ENCODE peak calls at places on chromosomes 16 and 17, in ten cellular contexts. H is uterus; L is cardiac fibroblast; A is RWPE2; X is activated naive CD8-positive, alpha-beta T cell treated with anti-CD3 and anti-CD28 coated beads, Interleukin-2, amount 50 U/mL, for 16 hours; W is stimulated activated CD8-positive, alpha-beta memory T cell treated with anti-CD3 and anti-CD28 coated beads, Interleukin-4, amount 100 ng/mL, for 1 hour; V is body of pancreas; Y is CD4-positive, alpha-beta memory T cell; R is spleen; K is EL. E is an unnamed sample.

GRCh38 chr17:50800196-50800700 is 32.9 kb upstream of the ANKRD40CL start:
- DNase-seq in H (no peak), L (no peak), A (no peak), X (no peak), W (no peak), V (no peak), Y (no peak), R (no peak), K (no peak), E (no peak)

GRCh38 chr17:44707755-44708400 is 587 bp upstream of the DBF4B start:
- DNase-seq in H (no peak), L (peak), A (no peak), X (no peak), W (no peak), V (no peak), Y (no peak), R (no peak), K (no peak), E (no peak)

GRCh38 chr16:75203667-75204409 is 3.1 kb downstream of the CTRB2 start:
- DNase-seq in H (no peak), L (no peak), A (peak), X (no peak), W (no peak), V (peak), Y (no peak), R (peak), K (no peak), E (no peak)

GRCh38 chr16:56614549-56614991 is 6.2 kb downstream of the MT2A start:
- DNase-seq in H (no peak), L (no peak), A (no peak), X (no peak), W (no peak), V (no peak), Y (no peak), R (no peak), K (peak), E (peak)

GRCh38 chr16:57422026-57422944 is 17.7 kb downstream of the CCL17 start:
- DNase-seq in H (peak), L (peak), A (no peak), X (no peak), W (no peak), V (peak), Y (no peak), R (no peak), K (peak), E (peak)

GRCh38 chr16:65572156-65572555 is 450.3 kb upstream of the CDH11 start:
- DNase-seq in H (no peak), L (peak), A (no peak), X (no peak), W (no peak), V (no peak), Y (no peak), R (no peak), K (peak), E (peak)

GRCh38 chr17:58590377-58590776 is 75.9 kb upstream of the MTMR4 start:
- DNase-seq in H (no peak), L (no peak), A (no peak), X (no peak), W (no peak), V (no peak), Y (no peak), R (no peak), K (no peak), E (no peak)

GRCh38 chr16:3646348-3646920 is 8.1 kb upstream of the DNASE1 start:
- DNase-seq in H (no peak), L (no peak), A (no peak), X (no peak), W (no peak), V (peak), Y (no peak), R (peak), K (no peak), E (peak)

GRCh38 chr17:78122221-78122990 is 6.1 kb downstream of the TMC6 start:
- DNase-seq in H (no peak), L (no peak), A (no peak), X (no peak), W (no peak), V (no peak), Y (peak), R (peak), K (no peak), E (no peak)

GRCh38 chr17:71993363-71993762 is 127.5 kb upstream of the SOX9 start:
- DNase-seq in H (no peak), L (no peak), A (no peak), X (no peak), W (no peak), V (no peak), Y (no peak), R (no peak), K (no peak), E (no peak)

GRCh38 chr16:89360760-89361435 is 129.5 kb downstream of the ANKRD11 start:
- DNase-seq in H (no peak), L (no peak), A (no peak), X (peak), W (peak), V (no peak), Y (peak), R (peak), K (no peak), E (no peak)

GRCh38 chr17:45784583-45785372 is 658 bp downstream of the CRHR1 start:
- DNase-seq in H (no peak), L (peak), A (no peak), X (no peak), W (no peak), V (peak), Y (peak), R (peak), K (peak), E (peak)

GRCh38 chr17:39653662-39654331 is 11.4 kb upstream of the TCAP start:
- DNase-seq in H (no peak), L (peak), A (no peak), X (peak), W (peak), V (peak), Y (peak), R (peak), K (peak), E (peak)

GRCh38 chr16:48676836-48677235 is 66.9 kb upstream of the N4BP1 start:
- DNase-seq in H (no peak), L (peak), A (no peak), X (no peak), W (no peak), V (no peak), Y (no peak), R (no peak), K (peak), E (peak)

GRCh38 chr17:83174859-83175550 is 95.6 kb downstream of the METRNL start:
- DNase-seq in H (no peak), L (no peak), A (no peak), X (no peak), W (no peak), V (peak), Y (no peak), R (no peak), K (no peak), E (no peak)

GRCh38 chr16:27945233-27945975 is 118.1 kb downstream of the GSG1L start:
- DNase-seq in H (no peak), L (no peak), A (no peak), X (no peak), W (no peak), V (no peak), Y (no peak), R (no peak), K (no peak), E (no peak)

GRCh38 chr16:2206780-2207433 is 1.7 kb downstream of the MLST8 start:
- DNase-seq in H (no peak), L (no peak), A (peak), X (no peak), W (no peak), V (no peak), Y (no peak), R (no peak), K (no peak), E (no peak)

GRCh38 chr17:57114085-57114673 is 29.1 kb downstream of the AKAP1 start:
- DNase-seq in H (peak), L (no peak), A (no peak), X (peak), W (peak), V (peak), Y (peak), R (peak), K (peak), E (peak)

GRCh38 chr17:41811549-41812175 is at the start of gene P3H4:
- DNase-seq in H (peak), L (peak), A (no peak), X (peak), W (peak), V (peak), Y (peak), R (peak), K (peak), E (peak)

GRCh38 chr16:67028555-67029248 is at the start of gene CBFB:
- DNase-seq in H (peak), L (peak), A (peak), X (peak), W (peak), V (peak), Y (peak), R (peak), K (peak), E (peak)

GRCh38 chr16:5058476-5058875 is 7.3 kb downstream of the C16orf89 start:
- DNase-seq in H (no peak), L (peak), A (no peak), X (no peak), W (no peak), V (no peak), Y (no peak), R (peak), K (peak), E (peak)

GRCh38 chr17:2218426-2218825 is 85.2 kb downstream of the SMG6 start:
- DNase-seq in H (no peak), L (no peak), A (peak), X (no peak), W (no peak), V (no peak), Y (no peak), R (no peak), K (no peak), E (no peak)

GRCh38 chr17:4463818-4464501 is 30.2 kb downstream of the SPNS3 start:
- DNase-seq in H (no peak), L (no peak), A (no peak), X (no peak), W (no peak), V (no peak), Y (no peak), R (no peak), K (no peak), E (no peak)

GRCh38 chr17:9522074-9522473 is 53.5 kb downstream of the STX8 start:
- DNase-seq in H (peak), L (peak), A (no peak), X (no peak), W (no peak), V (no peak), Y (peak), R (no peak), K (peak), E (peak)

GRCh38 chr16:85682516-85682915 is 6.2 kb downstream of the GINS2 start:
- DNase-seq in H (no peak), L (no peak), A (no peak), X (no peak), W (no peak), V (no peak), Y (no peak), R (peak), K (no peak), E (no peak)

GRCh38 chr16:53809088-53809951 is 105.4 kb downstream of the FTO start:
- DNase-seq in H (no peak), L (peak), A (no peak), X (no peak), W (no peak), V (no peak), Y (no peak), R (no peak), K (peak), E (peak)

GRCh38 chr17:34382586-34383224 is 19.7 kb upstream of the CCL1 start:
- DNase-seq in H (no peak), L (peak), A (no peak), X (no peak), W (no peak), V (no peak), Y (no peak), R (peak), K (no peak), E (no peak)

E was measured in EH.